ENCODE peak calls at places on chromosomes 13 and 19, in five cellular contexts. Q is uterus, R is M059J, Y is pons, P is mesothelial cell of epicardium. X is an unnamed sample.

GRCh38 chr13:39575641-39576238 is 27.3 kb downstream of the LHFPL6 start:
- DNase-seq in R (no peak), Y (no peak), P (no peak), Q (no peak), X (no peak)

GRCh38 chr19:45051929-45052579 is 13.2 kb downstream of the CLASRP start:
- DNase-seq in Y (no peak), Q (no peak), R (no peak), P (no peak), X (no peak)

GRCh38 chr19:52297601-52298358 is 811 bp downstream of the ZNF480 start:
- DNase-seq in Y (peak; percentile 12), Q (no peak), P (no peak), R (no peak), X (no peak)

GRCh38 chr19:10568444-10568825 is 344 bp downstream of the CDKN2D start:
- DNase-seq in Y (no peak), R (peak; percentile 43), P (no peak), Q (no peak), X (no peak)

GRCh38 chr19:45442927-45443461 is 19.3 kb upstream of the ERCC1 start:
- DNase-seq in Q (peak; percentile 61), Y (peak; percentile 77), R (peak; percentile 79), P (no peak), X (no peak)

GRCh38 chr13:40190656-40191100 is 475.8 kb downstream of the FOXO1 start:
- DNase-seq in P (no peak), Y (peak; percentile 97), R (peak; percentile 75), Q (peak; percentile 71), X (peak; percentile 60)

GRCh38 chr13:110233181-110233641 is 73.7 kb downstream of the COL4A1 start:
- DNase-seq in P (no peak), Y (no peak), Q (peak; percentile 79), R (peak; percentile 64), X (no peak)

GRCh38 chr19:30115947-30116346 is 173.9 kb downstream of the URI1 start:
- DNase-seq in Q (no peak), Y (no peak), P (no peak), R (no peak), X (no peak)

GRCh38 chr13:101785858-101786257 is 333.4 kb downstream of the ITGBL1 start:
- DNase-seq in P (no peak), Q (no peak), Y (peak; percentile 57), R (peak; percentile 39), X (no peak)

GRCh38 chr19:7679017-7679720 is 1.5 kb upstream of the TRAPPC5 start:
- DNase-seq in P (no peak), Y (no peak), R (peak; percentile 18), Q (no peak), X (peak; percentile 73)

GRCh38 chr13:36533806-36534205 is 101.5 kb downstream of the CCNA1 start:
- DNase-seq in P (no peak), Y (no peak), R (no peak), Q (no peak), X (no peak)

GRCh38 chr19:3463039-3463958 is 17.0 kb downstream of the SMIM24 start:
- DNase-seq in Y (no peak), Q (no peak), P (no peak), R (no peak), X (no peak)

GRCh38 chr19:36489920-36490415 is 607 bp upstream of the ZNF566 start:
- DNase-seq in R (peak; percentile 94), Q (peak; percentile 86), P (no peak), Y (no peak), X (peak; percentile 60)

GRCh38 chr13:103898481-103898880 is 832.3 kb upstream of the SLC10A2 start:
- DNase-seq in Q (no peak), P (no peak), R (peak; percentile 54), Y (no peak), X (no peak)

GRCh38 chr19:51531349-51532315 is at the start of gene SIGLEC6:
- DNase-seq in Q (no peak), P (no peak), Y (peak; percentile 74), R (no peak), X (no peak)

GRCh38 chr19:45973564-45974338 is at the start of gene NOVA2:
- DNase-seq in R (peak; percentile 67), Y (peak; percentile 79), P (peak; percentile 62), Q (peak; percentile 66), X (no peak)

GRCh38 chr19:29288276-29288675 is 75.3 kb upstream of the UQCRFS1 start:
- DNase-seq in P (no peak), R (no peak), Y (no peak), Q (no peak), X (no peak)

GRCh38 chr19:49515767-49516166 is 3.3 kb downstream of the FCGRT start:
- DNase-seq in Q (no peak), Y (peak; percentile 73), P (no peak), R (no peak), X (no peak)

GRCh38 chr13:95258619-95259194 is 42.5 kb downstream of the ABCC4 start:
- DNase-seq in P (no peak), R (no peak), Y (no peak), Q (no peak), X (no peak)

GRCh38 chr13:75521956-75522355 is 15.7 kb downstream of the COMMD6 start:
- DNase-seq in P (no peak), Y (no peak), Q (no peak), R (no peak), X (no peak)

GRCh38 chr13:76723551-76724232 is 162.5 kb downstream of the KCTD12 start:
- DNase-seq in Q (no peak), R (peak; percentile 53), Y (peak; percentile 53), P (no peak), X (no peak)

GRCh38 chr19:31096930-31097329 is 252.3 kb downstream of the TSHZ3 start:
- DNase-seq in R (no peak), Q (no peak), Y (no peak), P (no peak), X (no peak)

GRCh38 chr19:4379383-4380253 is 20.7 kb downstream of the SH3GL1 start:
- DNase-seq in Y (no peak), Q (peak; percentile 28), P (no peak), R (peak; percentile 76), X (no peak)

GRCh38 chr13:114099918-114100445 is 32.4 kb downstream of the RASA3 start:
- DNase-seq in Q (peak; percentile 14), Y (no peak), R (peak; percentile 57), P (no peak), X (no peak)

GRCh38 chr13:67120872-67121531 is 109.1 kb downstream of the PCDH9 start:
- DNase-seq in Q (no peak), R (no peak), P (no peak), Y (no peak), X (no peak)

GRCh38 chr19:16366056-16366432 is 41.4 kb downstream of the KLF2 start:
- DNase-seq in Y (no peak), Q (no peak), P (no peak), R (no peak), X (no peak)

GRCh38 chr13:83325454-83325853 is 556.8 kb downstream of the SLITRK1 start:
- DNase-seq in Q (no peak), Y (no peak), P (no peak), R (peak; percentile 19), X (no peak)

GRCh38 chr19:18397242-18398202 is at the start of gene LRRC25:
- DNase-seq in P (no peak), R (no peak), Y (peak; percentile 60), Q (no peak), X (no peak)

GRCh38 chr19:50844296-50844935 is 10.3 kb upstream of the KLK3 start:
- DNase-seq in P (no peak), Y (no peak), R (no peak), Q (no peak), X (no peak)

GRCh38 chr13:82664183-82664582 is 1218.1 kb downstream of the SLITRK1 start:
- DNase-seq in Y (no peak), Q (no peak), P (no peak), R (no peak), X (no peak)

GRCh38 chr19:13078897-13079541 is 23.6 kb downstream of the LYL1 start:
- DNase-seq in P (no peak), Y (peak; percentile 28), Q (peak; percentile 73), R (peak; percentile 16), X (no peak)

GRCh38 chr13:99661791-99662190 is 160.5 kb downstream of the TM9SF2 start:
- DNase-seq in P (no peak), R (no peak), Y (no peak), Q (no peak), X (no peak)

GRCh38 chr13:36352350-36352749 is 6.2 kb upstream of the SPART start:
- DNase-seq in R (peak; percentile 9), Y (no peak), P (no peak), Q (no peak), X (no peak)

GRCh38 chr13:73832203-73832602 is 302.0 kb downstream of the KLF12 start:
- DNase-seq in P (no peak), Q (no peak), Y (no peak), R (no peak), X (no peak)

GRCh38 chr19:46841458-46842083 is 9.1 kb downstream of the AP2S1 start:
- DNase-seq in Y (no peak), Q (peak; percentile 58), R (peak; percentile 88), P (no peak), X (no peak)

GRCh38 chr13:94825507-94825906 is 113.2 kb upstream of the SOX21 start:
- DNase-seq in Y (peak; percentile 83), P (peak; percentile 44), Q (peak; percentile 41), R (peak; percentile 40), X (no peak)

GRCh38 chr13:50387124-50387581 is 371.9 kb downstream of the KCNRG start:
- DNase-seq in Y (peak; percentile 61), P (no peak), R (peak; percentile 85), Q (peak; percentile 34), X (peak; percentile 13)

GRCh38 chr19:10283786-10284540 is 2.8 kb upstream of the ICAM4 start:
- DNase-seq in P (no peak), R (no peak), Y (no peak), Q (no peak), X (no peak)

GRCh38 chr19:17950310-17951150 is 16.4 kb upstream of the KCNN1 start:
- DNase-seq in P (peak; percentile 66), Q (no peak), Y (no peak), R (no peak), X (no peak)

GRCh38 chr19:17103177-17103576 is 27.6 kb downstream of the MYO9B start:
- DNase-seq in Y (no peak), P (no peak), R (peak; percentile 46), Q (no peak), X (no peak)

X was measured in stimulated activated CD4-positive, alpha-beta T cell treated with anti-CD3 and anti-CD28 coated beads, Interleukin-2, amount 100 ng/mL, for 4 hours.